ENCODE peak calls at places on chromosome 7, in six cellular contexts. B is activated T-cell treated with anti-CD3 and anti-CD28 coated beads for 1 hour; H is effector memory CD8-positive, alpha-beta T cell; A is fibroblast of gingiva; R is mucosa of descending colon; S is HFFc6. Y is an unnamed sample.

GRCh38 chr7:113698556-113699220 is 220.1 kb downstream of the PPP1R3A start:
- DNase-seq in S (peak), H (no peak), B (no peak), A (peak), R (no peak), Y (peak)

GRCh38 chr7:78605131-78605530 is 806.6 kb downstream of the PHTF2 start:
- DNase-seq in A (no peak), B (no peak), H (no peak), S (peak), R (no peak), Y (no peak)

GRCh38 chr7:116438274-116438673 is 61.3 kb upstream of the CAV2 start:
- DNase-seq in R (no peak), S (peak), H (no peak), A (no peak), B (no peak), Y (peak)

GRCh38 chr7:6121141-6121540 is 90.0 kb downstream of the ANKRD61 start:
- DNase-seq in S (peak), R (no peak), B (no peak), A (no peak), H (no peak), Y (peak)

GRCh38 chr7:5594616-5595544 is 171.2 kb upstream of the TNRC18 start:
- DNase-seq in B (no peak), S (no peak), R (no peak), A (peak), H (no peak), Y (peak)

GRCh38 chr7:3312583-3312982 is 11.5 kb downstream of the SDK1 start:
- DNase-seq in S (no peak), A (no peak), R (no peak), H (no peak), B (no peak), Y (no peak)

GRCh38 chr7:93856319-93856718 is 34.2 kb downstream of the TFPI2 start:
- DNase-seq in H (no peak), R (no peak), B (no peak), S (no peak), A (no peak), Y (no peak)

GRCh38 chr7:5629941-5630340 is 151.5 kb downstream of the RNF216 start:
- DNase-seq in S (peak), H (no peak), A (peak), R (no peak), B (peak), Y (no peak)

GRCh38 chr7:81308643-81309354 is 389.9 kb upstream of the SEMA3C start:
- DNase-seq in H (no peak), B (no peak), R (no peak), S (peak), A (peak), Y (no peak)

GRCh38 chr7:136890379-136890778 is 21.9 kb downstream of the CHRM2 start:
- DNase-seq in R (no peak), S (no peak), H (no peak), A (no peak), B (no peak), Y (no peak)

GRCh38 chr7:80858141-80858903 is 60.5 kb downstream of the SEMA3C start:
- DNase-seq in B (no peak), A (peak), H (no peak), R (no peak), S (peak), Y (no peak)

GRCh38 chr7:106462365-106462859 is 177.6 kb upstream of the NAMPT start:
- DNase-seq in B (no peak), S (no peak), A (peak), H (peak), R (no peak), Y (peak)

GRCh38 chr7:113289140-113289740 is 170.9 kb upstream of the SMIM30 start:
- DNase-seq in S (peak), R (no peak), B (no peak), H (no peak), A (peak), Y (peak)

GRCh38 chr7:76359111-76359986 is 558 bp upstream of the YWHAG start:
- DNase-seq in B (peak), R (peak), H (peak), A (peak), S (peak), Y (peak)

GRCh38 chr7:124031919-124032318 is 948 bp downstream of the TMEM229A start:
- DNase-seq in R (no peak), A (no peak), H (no peak), B (no peak), S (no peak), Y (no peak)

GRCh38 chr7:28301148-28301641 is 111.1 kb upstream of the CREB5 start:
- DNase-seq in B (no peak), A (peak), R (no peak), S (no peak), H (no peak), Y (peak)

GRCh38 chr7:28409716-28410627 is 2.3 kb upstream of the CREB5 start:
- DNase-seq in S (peak), R (no peak), H (no peak), B (no peak), A (peak), Y (peak)

GRCh38 chr7:90677742-90678439 is 81.8 kb downstream of the CDK14 start:
- DNase-seq in H (no peak), A (no peak), S (no peak), R (no peak), B (no peak), Y (no peak)

GRCh38 chr7:111872411-111872810 is 310.1 kb upstream of the IMMP2L start:
- DNase-seq in H (no peak), B (no peak), S (no peak), A (no peak), R (no peak), Y (no peak)

GRCh38 chr7:116280803-116281202 is 70.5 kb downstream of the TES start:
- DNase-seq in H (no peak), B (no peak), A (no peak), S (no peak), R (no peak), Y (no peak)

GRCh38 chr7:157475095-157475494 is 138.3 kb downstream of the DNAJB6 start:
- DNase-seq in A (no peak), R (no peak), H (no peak), S (no peak), B (no peak), Y (no peak)